ENCODE peak calls at places on chromosomes 13 and 19, in four cellular contexts. One of them, this sample, is unnamed. For H3K4me1, the result is how much of the 10 kb centered on the place peaks cover.

GRCh38 chr19:23771761-23772667 is 13.3 kb upstream of the ZNF681 start:
- DNase-seq in ascending aorta: no peak
- DNase-seq in Panc1: no peak
- DNase-seq in OCI-LY7: no peak
- DNase-seq in this sample: no peak

GRCh38 chr13:32214073-32214472 is 101.1 kb downstream of the ZAR1L start:
- DNase-seq in ascending aorta: no peak
- DNase-seq in Panc1: no peak
- DNase-seq in OCI-LY7: no peak
- DNase-seq in this sample: no peak

GRCh38 chr13:99542788-99543406 is 41.6 kb downstream of the TM9SF2 start:
- DNase-seq in Panc1: no peak
- DNase-seq in ascending aorta: no peak
- DNase-seq in OCI-LY7: peak
- DNase-seq in this sample: no peak

GRCh38 chr19:46610851-46611770 is 10.0 kb downstream of the CALM3 start:
- DNase-seq in Panc1: no peak
- DNase-seq in OCI-LY7: peak
- DNase-seq in ascending aorta: no peak
- DNase-seq in this sample: no peak

GRCh38 chr13:20431080-20431479 is 94.6 kb downstream of the CRYL1 start:
- DNase-seq in ascending aorta: no peak
- DNase-seq in Panc1: no peak
- DNase-seq in OCI-LY7: no peak
- DNase-seq in this sample: no peak

GRCh38 chr19:7456964-7457541 is 31.8 kb downstream of the PEX11G start:
- DNase-seq in OCI-LY7: no peak
- DNase-seq in ascending aorta: no peak
- DNase-seq in Panc1: no peak
- DNase-seq in this sample: no peak

GRCh38 chr13:39406688-39407087 is 196.3 kb downstream of the LHFPL6 start:
- DNase-seq in OCI-LY7: peak
- DNase-seq in ascending aorta: no peak
- DNase-seq in Panc1: no peak
- DNase-seq in this sample: no peak

GRCh38 chr13:109707044-109707794 is 79.2 kb downstream of the IRS2 start:
- DNase-seq in ascending aorta: no peak
- DNase-seq in OCI-LY7: peak
- DNase-seq in Panc1: no peak
- DNase-seq in this sample: no peak

GRCh38 chr19:18345296-18345695 is 4.9 kb downstream of the PGPEP1 start:
- DNase-seq in OCI-LY7: no peak
- DNase-seq in ascending aorta: no peak
- DNase-seq in Panc1: no peak
- DNase-seq in this sample: no peak

GRCh38 chr13:114119196-114119595 is 13.2 kb downstream of the RASA3 start:
- DNase-seq in Panc1: no peak
- DNase-seq in OCI-LY7: no peak
- DNase-seq in ascending aorta: no peak
- DNase-seq in this sample: no peak

GRCh38 chr19:49875801-49876421 is 1.2 kb downstream of the AKT1S1 start:
- DNase-seq in Panc1: no peak
- DNase-seq in OCI-LY7: peak
- DNase-seq in ascending aorta: no peak
- DNase-seq in this sample: no peak

GRCh38 chr19:44684892-44685847 is 13.8 kb upstream of the CEACAM16 start:
- DNase-seq in OCI-LY7: no peak
- DNase-seq in ascending aorta: no peak
- DNase-seq in Panc1: no peak
- DNase-seq in this sample: no peak

GRCh38 chr13:95301135-95301946 is at the start of gene ABCC4:
- DNase-seq in Panc1: peak
- DNase-seq in ascending aorta: no peak
- DNase-seq in OCI-LY7: peak
- DNase-seq in this sample: peak

GRCh38 chr19:43524922-43525835 is 1.8 kb downstream of the ETHE1 start:
- DNase-seq in ascending aorta: peak
- DNase-seq in OCI-LY7: no peak
- DNase-seq in Panc1: no peak
- DNase-seq in this sample: peak

GRCh38 chr13:114021464-114022308 is 47.8 kb upstream of the C13orf46 start:
- DNase-seq in ascending aorta: no peak
- DNase-seq in OCI-LY7: no peak
- DNase-seq in Panc1: no peak
- DNase-seq in this sample: no peak

GRCh38 chr13:109744512-109745051 is 41.8 kb downstream of the IRS2 start:
- DNase-seq in Panc1: no peak
- DNase-seq in ascending aorta: no peak
- DNase-seq in OCI-LY7: no peak
- DNase-seq in this sample: no peak

GRCh38 chr19:47049307-47049700 is 880 bp upstream of the TMEM160 start:
- DNase-seq in OCI-LY7: no peak
- DNase-seq in ascending aorta: no peak
- DNase-seq in Panc1: no peak
- DNase-seq in this sample: no peak

GRCh38 chr13:70523622-70524021 is 415.4 kb upstream of the KLHL1 start:
- DNase-seq in ascending aorta: no peak
- DNase-seq in Panc1: no peak
- DNase-seq in OCI-LY7: no peak
- DNase-seq in this sample: no peak

GRCh38 chr13:25766576-25766975 is 285.2 kb downstream of the SHISA2 start:
- DNase-seq in OCI-LY7: no peak
- DNase-seq in ascending aorta: no peak
- DNase-seq in Panc1: no peak
- DNase-seq in this sample: no peak

GRCh38 chr13:111166882-111167281 is 51.8 kb downstream of the ARHGEF7 start:
- DNase-seq in ascending aorta: no peak
- DNase-seq in Panc1: no peak
- DNase-seq in OCI-LY7: no peak
- DNase-seq in this sample: no peak

GRCh38 chr19:41705393-41706174 is 2.8 kb upstream of the CEACAM5 start:
- DNase-seq in ascending aorta: no peak
- DNase-seq in OCI-LY7: peak
- DNase-seq in Panc1: no peak
- DNase-seq in this sample: peak

GRCh38 chr19:48724796-48725753 is 5.5 kb upstream of the MAMSTR start:
- DNase-seq in Panc1: no peak
- DNase-seq in OCI-LY7: peak
- DNase-seq in ascending aorta: no peak
- DNase-seq in this sample: no peak

GRCh38 chr13:112648966-112649690 is 40.7 kb upstream of the ATP11A start:
- DNase-seq in Panc1: no peak
- DNase-seq in ascending aorta: no peak
- DNase-seq in OCI-LY7: no peak
- DNase-seq in this sample: no peak

GRCh38 chr13:43242040-43242439 is 218.7 kb downstream of the DNAJC15 start:
- DNase-seq in Panc1: no peak
- DNase-seq in OCI-LY7: no peak
- DNase-seq in ascending aorta: no peak
- DNase-seq in this sample: no peak

GRCh38 chr13:112859817-112860190 is 109.2 kb upstream of the MCF2L start:
- DNase-seq in ascending aorta: no peak
- DNase-seq in OCI-LY7: peak
- DNase-seq in Panc1: no peak
- DNase-seq in this sample: no peak

GRCh38 chr19:57338798-57339378 is 12.2 kb upstream of the ZNF304 start:
- DNase-seq in OCI-LY7: no peak
- DNase-seq in Panc1: no peak
- DNase-seq in ascending aorta: no peak
- DNase-seq in this sample: no peak

GRCh38 chr19:18468930-18469244 is 31.0 kb upstream of the ISYNA1 start:
- DNase-seq in OCI-LY7: no peak
- DNase-seq in ascending aorta: no peak
- DNase-seq in Panc1: no peak
- DNase-seq in this sample: no peak

GRCh38 chr13:113859311-113860050 is 4.4 kb downstream of the GAS6 start:
- DNase-seq in ascending aorta: no peak
- DNase-seq in OCI-LY7: no peak
- DNase-seq in Panc1: no peak
- DNase-seq in this sample: peak

GRCh38 chr19:45104658-45105384 is 11.8 kb downstream of the PPP1R37 start:
- DNase-seq in Panc1: no peak
- DNase-seq in ascending aorta: no peak
- DNase-seq in OCI-LY7: no peak
- DNase-seq in this sample: no peak

GRCh38 chr13:112938680-112939079 is 30.3 kb upstream of the MCF2L start:
- DNase-seq in Panc1: no peak
- DNase-seq in ascending aorta: no peak
- DNase-seq in OCI-LY7: no peak
- DNase-seq in this sample: no peak

GRCh38 chr19:49061445-49061844 is 3.2 kb downstream of the NTF4 start:
- DNase-seq in Panc1: no peak
- DNase-seq in ascending aorta: no peak
- DNase-seq in OCI-LY7: no peak
- DNase-seq in this sample: no peak

GRCh38 chr13:87677334-87678234 is 6.4 kb downstream of the SLITRK5 start:
- DNase-seq in ascending aorta: no peak
- DNase-seq in Panc1: no peak
- DNase-seq in OCI-LY7: peak
- DNase-seq in this sample: no peak

GRCh38 chr19:35756373-35757230 is at the start of gene HSPB6:
- DNase-seq in Panc1: no peak
- DNase-seq in OCI-LY7: no peak
- DNase-seq in ascending aorta: no peak
- DNase-seq in this sample: peak

GRCh38 chr13:23799945-23800344 is 89.3 kb downstream of the MIPEP start:
- DNase-seq in ascending aorta: no peak
- DNase-seq in OCI-LY7: no peak
- DNase-seq in Panc1: no peak
- DNase-seq in this sample: no peak

GRCh38 chr13:84192125-84192524 is 309.9 kb upstream of the SLITRK1 start:
- DNase-seq in ascending aorta: no peak
- DNase-seq in Panc1: no peak
- DNase-seq in OCI-LY7: no peak
- DNase-seq in this sample: no peak

GRCh38 chr13:84191199-84191598 is 308.9 kb upstream of the SLITRK1 start:
- DNase-seq in OCI-LY7: no peak
- DNase-seq in Panc1: no peak
- DNase-seq in ascending aorta: no peak
- DNase-seq in this sample: no peak

DNA sequence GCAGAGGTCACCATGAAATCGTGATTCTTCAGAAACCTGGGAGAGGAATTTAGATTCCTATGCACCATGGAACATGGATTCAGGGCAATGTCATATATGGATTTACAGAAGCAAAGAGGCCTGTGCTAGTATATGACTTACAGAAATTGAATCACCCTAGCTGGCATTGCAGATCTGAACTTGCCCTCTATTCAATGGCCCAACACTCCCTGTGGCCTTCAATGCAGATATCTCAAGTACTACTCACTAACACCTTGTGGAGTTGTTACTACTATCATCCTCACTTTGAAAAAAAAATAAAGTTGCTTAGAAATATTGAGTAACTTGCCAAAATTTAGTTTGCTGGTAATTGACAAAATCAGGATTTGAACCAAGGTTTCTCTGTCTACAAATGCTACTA is 305.4 kb upstream of the SLITRK1 start:
- DNase-seq in ascending aorta: no peak
- DNase-seq in Panc1: no peak
- DNase-seq in OCI-LY7: no peak
- DNase-seq in this sample: no peak
- TF ChIP-seq CTCF in ascending aorta: no peak
- TF ChIP-seq CTCF in Panc1: no peak
- TF ChIP-seq CTCF in OCI-LY7: no peak
- TF ChIP-seq CTCF in this sample: no peak

GRCh38 chr19:3121821-3122511 is 13.9 kb upstream of the GNA15 start:
- DNase-seq in Panc1: no peak
- DNase-seq in OCI-LY7: no peak
- DNase-seq in ascending aorta: no peak
- DNase-seq in this sample: no peak

GRCh38 chr19:3123956-3124355 is 11.9 kb upstream of the GNA15 start:
- DNase-seq in ascending aorta: no peak
- DNase-seq in OCI-LY7: no peak
- DNase-seq in Panc1: no peak
- DNase-seq in this sample: no peak

GRCh38 chr19:3124630-3125029 is 11.2 kb upstream of the GNA15 start:
- DNase-seq in OCI-LY7: peak
- DNase-seq in Panc1: no peak
- DNase-seq in ascending aorta: no peak
- DNase-seq in this sample: no peak

GRCh38 chr19:3122512-3122870 is 13.3 kb upstream of the GNA15 start:
- DNase-seq in ascending aorta: no peak
- DNase-seq in OCI-LY7: no peak
- DNase-seq in Panc1: no peak
- DNase-seq in this sample: no peak

GRCh38 chr19:3123088-3123721 is 12.6 kb upstream of the GNA15 start:
- DNase-seq in ascending aorta: no peak
- DNase-seq in OCI-LY7: no peak
- DNase-seq in Panc1: no peak
- DNase-seq in this sample: no peak
- H3K27ac ChIP-seq in ascending aorta: no peak
- H3K27ac ChIP-seq in OCI-LY7: no peak
- H3K27ac ChIP-seq in Panc1: no peak
- H3K27ac ChIP-seq in this sample: no peak

GRCh38 chr19:8473652-8474476 is 28.6 kb downstream of the PRAM1 start:
- DNase-seq in Panc1: no peak
- DNase-seq in ascending aorta: no peak
- DNase-seq in OCI-LY7: peak
- DNase-seq in this sample: no peak
- H3K4me1 ChIP-seq in Panc1: under half
- H3K4me1 ChIP-seq in ascending aorta: under half
- H3K4me1 ChIP-seq in OCI-LY7: under half
- H3K4me1 ChIP-seq in this sample: under half

GRCh38 chr19:11658954-11659353 is 61.7 kb downstream of the ZNF627 start:
- DNase-seq in ascending aorta: no peak
- DNase-seq in Panc1: no peak
- DNase-seq in OCI-LY7: no peak
- DNase-seq in this sample: no peak

GRCh38 chr19:11656535-11656934 is 59.3 kb downstream of the ZNF627 start:
- DNase-seq in ascending aorta: no peak
- DNase-seq in OCI-LY7: no peak
- DNase-seq in Panc1: no peak
- DNase-seq in this sample: no peak

GRCh38 chr19:11657307-11657706 is 60.0 kb downstream of the ZNF627 start:
- DNase-seq in OCI-LY7: no peak
- DNase-seq in ascending aorta: no peak
- DNase-seq in Panc1: no peak
- DNase-seq in this sample: no peak

GRCh38 chr19:11662278-11662677 is 65.0 kb downstream of the ZNF627 start:
- DNase-seq in ascending aorta: no peak
- DNase-seq in OCI-LY7: no peak
- DNase-seq in Panc1: no peak
- DNase-seq in this sample: no peak

DNA sequence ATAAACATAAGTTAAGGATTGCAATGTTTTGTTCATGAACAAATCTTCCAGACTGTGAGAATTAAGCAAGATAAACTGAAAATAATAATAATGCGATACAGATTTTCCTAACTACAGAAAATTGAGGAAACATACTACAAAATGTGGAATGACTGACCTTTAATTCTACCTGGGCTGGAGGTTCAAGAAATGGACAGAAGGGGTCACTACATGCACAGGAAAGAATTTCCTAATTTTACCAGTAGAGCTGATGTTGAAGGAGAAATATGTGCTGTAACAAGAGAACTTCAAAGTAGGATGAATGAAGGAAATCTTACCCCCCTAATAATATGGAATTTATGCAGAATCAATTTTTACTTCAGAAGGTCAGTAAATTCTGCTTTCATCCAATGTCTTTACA is 62.3 kb downstream of the ZNF627 start:
- DNase-seq in ascending aorta: no peak
- DNase-seq in Panc1: no peak
- DNase-seq in OCI-LY7: peak
- DNase-seq in this sample: no peak
- TF ChIP-seq CTCF in ascending aorta: no peak
- TF ChIP-seq CTCF in Panc1: no peak
- TF ChIP-seq CTCF in OCI-LY7: peak
- TF ChIP-seq CTCF in this sample: peak